ENCODE peak calls at places on chromosomes 13 and 19, in six cellular contexts. W is HCT116, D is H1, I is WTC11, M is HepG2, C is K562. R is an unnamed sample.

GRCh38 chr13:100610399-100611347 is 22.1 kb upstream of the GGACT start:
- DNase-seq in W (no peak), D (no peak), I (no peak), M (no peak), C (no peak), R (peak; percentile 12)

GRCh38 chr19:44748426-44749254 is at the start of gene BCL3:
- DNase-seq in W (no peak), D (no peak), I (no peak), M (no peak), C (peak; percentile 70), R (no peak)

GRCh38 chr13:111363121-111363520 is 42.7 kb downstream of the TEX29 start:
- DNase-seq in W (no peak), D (no peak), I (no peak), M (no peak), C (no peak), R (no peak)

GRCh38 chr19:40754611-40755247 is 3.7 kb downstream of the SNRPA start:
- DNase-seq in W (no peak), D (no peak), I (no peak), M (peak; percentile 62), C (no peak), R (no peak)

GRCh38 chr13:46551410-46552301 is 1.3 kb upstream of the LRCH1 start:
- DNase-seq in W (peak; percentile 67), D (no peak), I (peak; percentile 82), M (peak; percentile 61), C (peak; percentile 58), R (no peak)

GRCh38 chr19:33508941-33509614 is 12.5 kb downstream of the PEPD start:
- DNase-seq in W (no peak), D (no peak), I (no peak), M (no peak), C (no peak), R (no peak)

GRCh38 chr13:100235311-100235901 is 146.5 kb downstream of the PCCA start:
- DNase-seq in W (peak; percentile 45), D (no peak), I (no peak), M (peak; percentile 60), C (peak; percentile 22), R (no peak)

GRCh38 chr13:38519229-38519910 is 167.5 kb upstream of the FREM2 start:
- DNase-seq in W (no peak), D (peak; percentile 31), I (no peak), M (no peak), C (no peak), R (no peak)

GRCh38 chr19:2602391-2603181 is 99.9 kb downstream of the GNG7 start:
- DNase-seq in W (no peak), D (no peak), I (peak; percentile 72), M (no peak), C (no peak), R (no peak)

GRCh38 chr13:98315902-98316301 is 138.8 kb upstream of the RNF113B start:
- DNase-seq in W (no peak), D (no peak), I (no peak), M (no peak), C (no peak), R (no peak)

GRCh38 chr13:41130356-41130755 is 2.2 kb downstream of the KBTBD6 start:
- DNase-seq in W (no peak), D (no peak), I (no peak), M (no peak), C (no peak), R (no peak)

GRCh38 chr19:9054768-9055167 is 32.1 kb upstream of the OR1M1 start:
- DNase-seq in W (no peak), D (no peak), I (peak; percentile 19), M (no peak), C (no peak), R (no peak)

GRCh38 chr19:5621945-5622464 is 571 bp downstream of the SAFB2 start:
- DNase-seq in W (no peak), D (no peak), I (no peak), M (no peak), C (peak; percentile 37), R (no peak)

DNA sequence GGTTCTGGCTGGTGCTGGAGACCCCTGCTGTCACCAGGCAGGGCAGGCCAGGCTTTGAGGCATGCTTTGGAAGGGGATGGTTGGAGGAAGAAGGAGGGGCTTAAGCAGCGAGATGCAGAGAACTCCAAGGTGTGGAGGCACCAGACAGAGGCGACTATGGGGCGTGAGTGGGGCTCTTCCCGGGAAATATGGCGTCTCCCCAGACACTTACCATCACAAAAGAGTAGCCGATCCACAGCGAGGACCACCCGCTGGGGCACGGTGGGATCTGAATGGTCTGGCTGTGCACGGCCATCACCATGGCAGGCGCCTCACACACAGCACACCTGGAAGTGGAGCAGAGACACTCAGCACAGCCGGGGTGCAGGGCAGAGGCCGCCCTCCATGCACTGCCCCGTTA is 151.9 kb downstream of the COL4A1 start:
- DNase-seq in W (no peak), D (no peak), I (peak; percentile 45), M (no peak), C (no peak), R (no peak)
- TF ChIP-seq ATF3 in W (no peak), D (no peak), I (no peak), M (no peak), C (no peak), R (no peak)

GRCh38 chr13:83880275-83881027 is 1.8 kb downstream of the SLITRK1 start:
- DNase-seq in W (no peak), D (no peak), I (peak; percentile 13), M (no peak), C (no peak), R (no peak)
- TF ChIP-seq ATF3 in W (no peak), D (no peak), I (no peak), M (no peak), C (no peak), R (no peak)

DNA sequence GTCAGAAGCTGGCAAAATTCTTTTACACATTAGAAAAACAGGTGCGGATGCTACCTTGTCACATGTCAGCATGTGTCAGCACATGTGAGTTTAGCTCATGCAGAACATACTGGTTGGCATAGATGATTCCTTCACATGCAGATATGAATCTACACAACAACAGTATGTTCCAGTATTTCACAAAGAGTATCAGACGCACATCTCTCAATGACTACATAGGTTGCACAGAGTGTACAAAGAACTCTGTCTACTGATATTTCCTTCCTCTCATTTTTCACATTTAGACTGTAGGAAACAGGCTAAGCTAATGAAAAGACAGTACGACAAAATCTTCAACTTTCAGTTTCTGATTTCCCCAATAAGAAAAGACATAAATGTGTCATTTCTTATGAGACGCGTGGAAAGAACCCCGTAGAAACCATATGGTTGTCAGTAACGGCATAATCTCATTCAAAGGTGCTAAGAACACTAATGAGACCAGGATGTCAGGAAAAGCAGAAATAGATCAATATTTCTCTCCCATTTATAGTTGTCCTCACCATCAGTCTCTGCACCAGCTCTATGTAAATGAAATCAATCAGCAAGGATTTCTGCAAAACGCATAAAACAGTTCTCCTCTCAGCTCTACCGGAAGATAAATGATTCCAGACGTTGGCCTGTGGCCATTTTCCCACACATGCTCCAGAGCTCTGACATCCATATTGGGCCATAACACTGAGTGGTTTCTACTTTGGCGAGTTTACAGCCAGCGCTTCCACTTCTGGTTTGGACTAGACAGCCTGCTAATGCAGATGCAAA is 81.2 kb downstream of the STARD13 start:
- DNase-seq in W (no peak), D (no peak), I (no peak), M (no peak), C (no peak), R (peak; percentile 78)
- TF ChIP-seq ATF3 in W (no peak), D (no peak), I (no peak), M (no peak), C (no peak), R (no peak)

GRCh38 chr13:36819811-36820140 is 754 bp downstream of the RFXAP start:
- DNase-seq in W (no peak), D (no peak), I (peak; percentile 33), M (no peak), C (peak; percentile 9), R (no peak)
- TF ChIP-seq ATF3 in W (no peak), D (no peak), I (no peak), M (no peak), C (no peak), R (no peak)

DNA sequence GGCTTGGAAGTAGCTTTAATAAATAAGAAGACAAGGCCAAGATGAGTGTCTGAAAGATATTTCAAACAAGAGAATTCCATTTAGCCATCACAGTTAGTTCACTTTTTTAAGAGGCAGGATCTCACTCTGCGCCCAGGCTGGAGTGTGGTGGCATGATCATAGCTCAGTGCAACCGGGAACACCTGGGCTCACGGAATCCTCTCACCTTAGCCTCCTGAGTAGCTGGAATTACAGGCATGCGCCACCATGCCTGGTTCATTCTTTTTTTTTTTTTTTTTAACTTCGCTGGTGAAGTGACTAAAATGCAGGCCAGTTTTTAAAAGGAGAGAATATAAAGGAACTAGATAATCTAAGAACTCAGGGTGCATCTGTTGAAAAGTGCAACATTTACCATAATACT is 200.3 kb downstream of the KCTD12 start:
- DNase-seq in W (no peak), D (no peak), I (no peak), M (no peak), C (no peak), R (no peak)
- TF ChIP-seq ATF3 in W (no peak), D (no peak), I (no peak), M (no peak), C (no peak), R (no peak)

DNA sequence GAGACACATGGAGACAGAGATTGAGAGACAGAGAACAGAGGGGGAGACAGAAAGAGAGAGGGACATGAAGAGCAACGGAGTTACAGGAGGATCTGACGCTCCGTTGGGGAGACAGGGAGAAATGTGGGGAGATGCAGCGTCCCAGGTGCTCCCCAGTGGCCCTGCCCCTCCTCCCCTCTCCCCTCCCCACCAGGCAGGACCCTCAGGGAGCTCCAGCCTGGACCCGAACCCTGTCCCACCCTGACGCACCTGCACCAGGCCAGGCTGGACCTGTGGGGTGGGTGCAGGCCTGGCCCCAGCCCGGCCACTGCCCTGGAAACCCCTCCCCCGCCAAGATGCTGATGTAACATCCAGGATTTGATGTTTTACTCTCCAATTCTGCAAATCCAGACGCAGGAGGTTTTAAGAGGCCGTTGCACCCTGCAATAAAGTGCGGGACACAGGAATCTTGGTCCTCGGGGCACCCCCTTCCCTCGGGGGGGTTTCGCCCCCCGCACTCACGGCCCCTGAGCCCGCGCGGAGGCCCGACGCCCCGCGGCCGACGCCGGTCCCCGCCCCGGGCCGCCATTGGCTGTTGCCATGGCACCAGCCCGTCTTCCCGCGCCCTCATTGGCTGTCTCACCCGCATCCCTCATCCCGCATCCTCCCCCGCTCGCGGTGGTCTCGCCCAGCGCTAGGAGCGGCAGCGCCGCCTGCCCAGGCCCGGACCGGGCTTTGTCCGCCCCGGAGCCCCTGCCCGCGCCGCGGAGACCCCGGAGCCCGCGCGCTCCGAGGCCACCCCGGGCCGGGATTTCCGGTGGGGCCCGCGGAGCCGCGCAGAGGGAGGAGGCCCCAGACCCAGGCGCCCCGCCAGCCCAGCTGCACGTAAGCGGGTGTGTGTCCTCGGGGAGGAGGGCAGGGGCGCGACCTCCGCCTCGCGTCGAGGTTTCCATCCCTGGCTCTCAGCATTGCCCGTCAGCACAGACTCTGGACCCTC is at the start of gene APC2:
- DNase-seq in W (no peak), D (no peak), I (peak; percentile 86), M (no peak), C (peak; percentile 93), R (no peak)
- TF ChIP-seq ATF3 in W (no peak), D (peak; percentile 42), I (no peak), M (no peak), C (peak; percentile 71), R (no peak)

DNA sequence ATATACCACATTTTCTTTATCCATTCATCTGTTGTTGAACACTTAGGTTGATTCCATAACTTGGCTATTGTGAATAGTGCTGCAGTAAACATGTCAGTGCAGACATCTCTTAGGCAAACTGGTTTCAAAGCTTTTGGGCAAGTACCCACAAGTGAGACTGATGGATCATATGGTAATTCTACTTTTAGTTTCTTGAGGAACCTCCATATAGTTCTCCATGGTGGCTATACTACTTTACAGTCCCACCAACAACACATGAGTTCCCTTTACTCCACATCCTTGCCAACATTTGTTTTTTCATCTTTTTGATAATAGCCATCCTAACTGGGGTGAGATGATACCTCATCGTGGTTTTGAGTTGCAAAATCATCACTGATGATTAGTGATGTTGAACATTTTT is 8.5 kb downstream of the CYSLTR2 start:
- DNase-seq in W (no peak), D (no peak), I (no peak), M (no peak), C (no peak), R (no peak)
- TF ChIP-seq ATF3 in W (no peak), D (no peak), I (no peak), M (no peak), C (no peak), R (no peak)